ENCODE peak calls at places on chromosome 18, in four cellular contexts. S is Panc1, L is GM12878, C is HepG2. P is an unnamed sample.

GRCh38 chr18:8095947-8096570 is 513.2 kb upstream of the RAB12 start:
- ATAC-seq in S (no peak), L (no peak), C (no peak), P (no peak)

GRCh38 chr18:80147037-80147417 is 38.0 kb downstream of the ADNP2 start:
- ATAC-seq in S (peak; percentile 79), L (peak; percentile 58), C (peak; percentile 64), P (peak; percentile 20)

GRCh38 chr18:12516049-12516677 is 108.4 kb downstream of the PRELID3A start:
- ATAC-seq in S (peak; percentile 21), L (no peak), C (no peak), P (no peak)

GRCh38 chr18:63994783-63995399 is 25.0 kb downstream of the SERPINB8 start:
- ATAC-seq in S (no peak), L (peak; percentile 73), C (peak; percentile 75), P (peak; percentile 32)

GRCh38 chr18:23667114-23667513 is 4.4 kb upstream of the ANKRD29 start:
- ATAC-seq in S (no peak), L (peak; percentile 47), C (no peak), P (no peak)

GRCh38 chr18:7953085-7953958 is 386.2 kb downstream of the PTPRM start:
- ATAC-seq in S (no peak), L (peak; percentile 95), C (no peak), P (no peak)

GRCh38 chr18:76895498-76895897 is 73.1 kb downstream of the ZNF236 start:
- ATAC-seq in S (peak; percentile 17), L (no peak), C (no peak), P (no peak)

GRCh38 chr18:27605107-27605834 is 420.2 kb upstream of the CHST9 start:
- ATAC-seq in S (peak; percentile 86), L (peak; percentile 90), C (peak; percentile 92), P (no peak)

GRCh38 chr18:44803019-44803650 is 122.4 kb downstream of the SETBP1 start:
- ATAC-seq in S (no peak), L (peak; percentile 52), C (peak; percentile 78), P (peak; percentile 97)

GRCh38 chr18:75229437-75229836 is 18.8 kb downstream of the TSHZ1 start:
- ATAC-seq in S (no peak), L (no peak), C (no peak), P (no peak)

GRCh38 chr18:75228967-75229366 is 18.4 kb downstream of the TSHZ1 start:
- ATAC-seq in S (no peak), L (no peak), C (no peak), P (no peak)

GRCh38 chr18:75226301-75226955 is 15.8 kb downstream of the TSHZ1 start:
- ATAC-seq in S (no peak), L (no peak), C (peak; percentile 92), P (no peak)

GRCh38 chr18:75226956-75227316 is 16.3 kb downstream of the TSHZ1 start:
- ATAC-seq in S (no peak), L (no peak), C (peak; percentile 38), P (no peak)

DNA sequence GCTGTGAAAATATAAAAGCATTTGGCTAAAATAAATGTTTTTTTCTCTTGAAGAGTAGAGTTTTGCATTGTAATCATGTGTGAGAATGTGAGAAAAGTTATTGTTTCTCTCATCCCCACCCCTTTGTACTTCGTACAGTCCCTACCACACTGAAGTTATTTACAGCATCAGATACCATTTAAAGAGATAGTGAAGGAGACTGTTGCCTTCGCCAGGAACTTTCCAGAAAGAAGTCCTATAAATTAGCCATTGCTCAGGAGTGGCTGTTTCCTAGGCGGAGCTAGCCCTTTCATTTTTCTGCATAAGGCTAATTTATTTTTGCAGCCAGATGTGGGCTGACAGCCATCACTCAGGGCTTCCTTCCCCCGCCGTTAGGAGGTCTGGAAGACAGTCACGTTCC is 16.9 kb downstream of the TSHZ1 start:
- ATAC-seq in S (no peak), L (no peak), C (no peak), P (no peak)
- H3K4me1 ChIP-seq in S (no peaks in the 10 kb centered on the region), L (peaks cover 5% of the 10 kb centered on the region), C (peaks cover 46% of the 10 kb centered on the region), P (peaks cover 6% of the 10 kb centered on the region)

GRCh38 chr18:9137168-9138066 is 836 bp downstream of the ANKRD12 start:
- ATAC-seq in S (peak; percentile 76), L (peak; percentile 0), C (peak; percentile 16), P (peak; percentile 63)
- TF ChIP-seq POLR2AphosphoS5 in S (no peak), L (peak; percentile 52), C (no peak), P (peak; percentile 79)

GRCh38 chr18:57890266-57890665 is 87.2 kb upstream of the ATP8B1 start:
- ATAC-seq in S (no peak), L (no peak), C (no peak), P (no peak)
- H3K4me1 ChIP-seq in S (no peaks in the 10 kb centered on the region), L (peaks cover 8% of the 10 kb centered on the region), C (peaks cover 5% of the 10 kb centered on the region), P (no peaks in the 10 kb centered on the region)

GRCh38 chr18:34976899-34977786 is 64.1 kb upstream of the MAPRE2 start:
- ATAC-seq in S (peak; percentile 64), L (peak; percentile 86), C (peak; percentile 67), P (peak; percentile 67)
- TF ChIP-seq POLR2AphosphoS5 in S (no peak), L (no peak), C (no peak), P (no peak)

DNA sequence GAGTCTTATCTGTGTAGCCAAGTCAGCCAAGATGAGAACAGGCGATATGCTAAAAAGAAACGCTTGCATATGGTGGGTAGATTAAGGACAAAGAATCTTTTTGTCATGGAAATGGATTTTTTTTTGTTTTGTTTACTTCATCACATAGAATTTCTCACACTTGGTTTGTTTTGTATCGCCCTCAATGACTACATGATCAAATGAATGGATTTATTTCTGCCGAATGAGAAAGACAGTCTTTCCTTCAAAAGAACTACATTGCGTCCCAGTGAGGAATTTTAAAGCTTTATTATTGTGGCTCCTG is 2.0 kb downstream of the SALL3 start:
- ATAC-seq in S (no peak), L (no peak), C (no peak), P (no peak)
- H3K4me1 ChIP-seq in S (peaks cover 12% of the 10 kb centered on the region), L (no peaks in the 10 kb centered on the region), C (no peaks in the 10 kb centered on the region), P (no peaks in the 10 kb centered on the region)

DNA sequence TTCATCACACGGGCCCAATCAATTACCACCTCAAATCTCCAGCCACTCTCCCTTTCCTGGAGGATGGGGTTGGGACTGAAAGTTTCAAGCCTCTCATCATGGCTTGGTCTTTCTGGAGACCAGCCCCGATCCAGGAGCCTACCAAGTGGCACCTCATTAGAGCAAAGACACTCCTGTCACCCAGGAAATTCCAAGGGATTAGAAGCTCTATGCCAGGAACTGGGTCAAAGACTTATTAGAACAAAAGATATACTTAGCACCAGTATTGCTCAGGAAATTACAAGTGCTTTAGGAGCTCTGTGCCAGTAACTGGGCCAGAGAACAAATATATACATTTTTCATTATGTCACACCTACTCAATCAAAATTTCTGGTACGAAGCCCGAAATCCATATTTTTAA is 14.3 kb downstream of the SLC25A52 start:
- ATAC-seq in S (no peak), L (no peak), C (no peak), P (no peak)
- TF ChIP-seq POLR2AphosphoS5 in S (no peak), L (no peak), C (no peak), P (no peak)

DNA sequence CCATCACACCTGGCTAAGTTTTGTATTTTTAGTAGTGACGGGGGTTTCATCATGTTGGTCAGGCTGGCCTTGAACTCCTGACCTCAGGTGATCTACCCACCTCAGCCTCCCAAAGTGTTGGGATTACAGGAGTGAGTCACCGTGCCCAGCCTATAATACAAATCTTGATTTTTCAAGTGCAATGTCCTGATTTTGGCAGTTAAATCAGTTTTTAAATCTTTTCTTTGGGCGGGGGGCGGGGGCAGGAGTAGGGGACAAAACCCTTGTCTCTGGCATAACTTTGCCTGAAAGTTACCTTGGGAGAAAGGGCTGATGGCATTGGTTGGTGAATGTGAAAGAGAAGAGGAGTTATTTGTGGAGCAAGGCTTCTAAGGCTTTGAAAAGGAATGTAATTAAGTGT is 12.3 kb downstream of the GALNT1 start:
- ATAC-seq in S (no peak), L (no peak), C (no peak), P (no peak)
- H3K4me1 ChIP-seq in S (peaks cover 3% of the 10 kb centered on the region), L (peaks cover 23% of the 10 kb centered on the region), C (peaks cover 48% of the 10 kb centered on the region), P (peaks cover 7% of the 10 kb centered on the region)

P was measured in gastroesophageal sphincter.